ENCODE peak calls at places on chromosomes 1 and 21, in five cellular contexts. F, M, X, P and Z are unnamed samples.

GRCh38 chr1:179353546-179353945 is 12.2 kb upstream of the AXDND1 start:
- DNase-seq in F (peak), M (peak), X (peak), P (peak), Z (peak)

GRCh38 chr1:164604541-164604940 is 45.6 kb downstream of the PBX1 start:
- DNase-seq in F (no peak), M (peak), X (no peak), P (no peak), Z (peak)

GRCh38 chr1:174998569-174999215 is 1.1 kb upstream of the CACYBP start:
- DNase-seq in F (peak), M (peak), X (no peak), P (peak), Z (peak)

GRCh38 chr1:88655685-88656299 is 28.3 kb upstream of the PKN2 start:
- DNase-seq in F (no peak), M (peak), X (no peak), P (no peak), Z (peak)

GRCh38 chr1:44406761-44407429 is 1.8 kb downstream of the RNF220 start:
- DNase-seq in F (no peak), M (no peak), X (no peak), P (no peak), Z (no peak)

GRCh38 chr1:198680174-198680871 is 41.5 kb downstream of the PTPRC start:
- DNase-seq in F (no peak), M (no peak), X (no peak), P (no peak), Z (no peak)

GRCh38 chr1:110433803-110434202 is 17.1 kb upstream of the PROK1 start:
- DNase-seq in F (no peak), M (peak), X (no peak), P (no peak), Z (peak)

GRCh38 chr1:83574749-83575148 is 424.2 kb downstream of the TTLL7 start:
- DNase-seq in F (no peak), M (no peak), X (no peak), P (no peak), Z (no peak)

GRCh38 chr1:227917081-227917950 is 30.4 kb downstream of the WNT9A start:
- DNase-seq in F (no peak), M (no peak), X (no peak), P (no peak), Z (no peak)

GRCh38 chr1:183604048-183604808 is 14.0 kb upstream of the NCF2 start:
- DNase-seq in F (no peak), M (peak), X (peak), P (no peak), Z (peak)

GRCh38 chr1:164718821-164719220 is 159.8 kb downstream of the PBX1 start:
- DNase-seq in F (no peak), M (peak), X (no peak), P (no peak), Z (peak)

GRCh38 chr1:89532866-89533265 is 8.2 kb downstream of the LRRC8B start:
- DNase-seq in F (no peak), M (no peak), X (no peak), P (no peak), Z (no peak)

GRCh38 chr21:17796503-17796902 is 22.7 kb downstream of the C21orf91 start:
- DNase-seq in F (no peak), M (no peak), X (no peak), P (no peak), Z (no peak)

GRCh38 chr1:117928881-117929339 is 511 bp downstream of the GDAP2 start:
- DNase-seq in F (no peak), M (peak), X (peak), P (peak), Z (peak)

GRCh38 chr1:89907669-89908293 is 86.9 kb downstream of the LRRC8D start:
- DNase-seq in F (no peak), M (peak), X (no peak), P (no peak), Z (peak)

GRCh38 chr1:204445860-204446412 is 34.3 kb upstream of the PPP1R15B start:
- DNase-seq in F (no peak), M (peak), X (no peak), P (no peak), Z (no peak)

GRCh38 chr21:43354016-43354420 is 72.9 kb downstream of the SIK1 start:
- DNase-seq in F (no peak), M (no peak), X (no peak), P (no peak), Z (no peak)

GRCh38 chr21:38303300-38303699 is 46.5 kb downstream of the KCNJ15 start:
- DNase-seq in F (no peak), M (peak), X (no peak), P (peak), Z (peak)

GRCh38 chr1:235270625-235271024 is 57.4 kb downstream of the ARID4B start:
- DNase-seq in F (no peak), M (peak), X (no peak), P (no peak), Z (no peak)
- TF ChIP-seq CTCF in F (no peak), M (no peak), X (peak), P (no peak), Z (no peak)

DNA sequence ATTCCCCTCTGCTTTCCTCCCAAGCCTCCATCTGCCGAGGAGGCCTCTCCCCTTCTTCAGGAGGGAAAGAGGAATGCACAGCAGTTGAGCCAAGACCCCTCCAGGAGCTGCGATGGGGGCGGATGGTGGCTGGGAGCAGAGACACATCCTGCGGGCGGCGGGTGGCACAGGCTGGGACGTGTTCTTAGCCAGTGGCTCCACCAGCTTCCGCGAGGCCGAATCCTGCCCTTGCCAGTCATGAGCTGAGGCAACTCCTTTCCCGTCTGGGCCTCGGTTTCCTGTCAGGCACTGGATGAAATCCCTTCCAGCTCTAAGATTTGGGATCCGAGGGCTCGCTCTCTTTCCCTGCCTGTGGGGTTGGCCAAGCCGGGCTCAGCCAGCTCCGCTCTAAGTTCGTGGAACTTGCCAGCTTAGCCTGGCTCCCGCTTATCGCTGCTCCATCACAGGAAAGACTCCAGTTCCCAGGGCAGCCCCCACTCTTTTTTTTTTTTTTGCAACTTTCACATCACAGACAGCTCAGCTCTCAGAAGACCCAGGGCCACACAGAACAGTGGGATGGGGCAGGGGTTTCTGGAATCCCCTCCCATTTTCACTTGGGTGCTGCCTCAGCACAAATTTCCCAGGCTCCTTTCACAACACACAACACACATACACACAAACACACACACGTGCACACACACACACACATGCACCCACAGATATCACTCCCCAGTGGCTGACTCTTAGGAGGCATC is 504 bp downstream of the MYOM3 start:
- DNase-seq in F (no peak), M (peak), X (no peak), P (peak), Z (no peak)
- H3K4me3 ChIP-seq in F (no peak), M (no peak), X (no peak), P (no peak), Z (no peak)

GRCh38 chr1:170131450-170131849 is 14.3 kb upstream of the NTMT2 start:
- DNase-seq in F (no peak), M (no peak), X (no peak), P (no peak), Z (no peak)

GRCh38 chr1:170131984-170132383 is 13.8 kb upstream of the NTMT2 start:
- DNase-seq in F (no peak), M (no peak), X (no peak), P (no peak), Z (no peak)

GRCh38 chr1:170134126-170134525 is 11.6 kb upstream of the NTMT2 start:
- DNase-seq in F (no peak), M (no peak), X (no peak), P (no peak), Z (no peak)

GRCh38 chr1:170134606-170135005 is 11.2 kb upstream of the NTMT2 start:
- DNase-seq in F (no peak), M (no peak), X (no peak), P (no peak), Z (no peak)

DNA sequence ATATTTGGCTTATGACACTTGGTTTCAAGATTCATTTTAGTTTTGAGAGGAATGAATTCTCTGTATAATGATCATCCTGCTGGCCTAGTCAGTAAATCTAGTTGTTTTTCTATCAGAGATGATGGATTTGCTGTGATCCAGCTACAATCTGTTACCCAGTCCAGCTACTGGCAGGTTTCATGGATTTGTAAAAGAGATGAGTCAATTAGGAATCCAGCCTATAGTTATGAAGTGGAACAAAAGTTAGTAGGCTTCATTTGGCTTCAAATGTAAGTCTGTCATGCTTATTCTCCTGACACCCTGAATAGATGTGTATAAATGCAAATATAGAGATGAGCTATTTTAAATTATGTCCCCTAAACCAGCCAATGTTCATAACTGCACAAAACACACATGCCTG is 12.1 kb upstream of the NTMT2 start:
- DNase-seq in F (no peak), M (no peak), X (no peak), P (no peak), Z (no peak)
- TF ChIP-seq CTCF in F (no peak), M (no peak), X (no peak), P (no peak), Z (no peak)

DNA sequence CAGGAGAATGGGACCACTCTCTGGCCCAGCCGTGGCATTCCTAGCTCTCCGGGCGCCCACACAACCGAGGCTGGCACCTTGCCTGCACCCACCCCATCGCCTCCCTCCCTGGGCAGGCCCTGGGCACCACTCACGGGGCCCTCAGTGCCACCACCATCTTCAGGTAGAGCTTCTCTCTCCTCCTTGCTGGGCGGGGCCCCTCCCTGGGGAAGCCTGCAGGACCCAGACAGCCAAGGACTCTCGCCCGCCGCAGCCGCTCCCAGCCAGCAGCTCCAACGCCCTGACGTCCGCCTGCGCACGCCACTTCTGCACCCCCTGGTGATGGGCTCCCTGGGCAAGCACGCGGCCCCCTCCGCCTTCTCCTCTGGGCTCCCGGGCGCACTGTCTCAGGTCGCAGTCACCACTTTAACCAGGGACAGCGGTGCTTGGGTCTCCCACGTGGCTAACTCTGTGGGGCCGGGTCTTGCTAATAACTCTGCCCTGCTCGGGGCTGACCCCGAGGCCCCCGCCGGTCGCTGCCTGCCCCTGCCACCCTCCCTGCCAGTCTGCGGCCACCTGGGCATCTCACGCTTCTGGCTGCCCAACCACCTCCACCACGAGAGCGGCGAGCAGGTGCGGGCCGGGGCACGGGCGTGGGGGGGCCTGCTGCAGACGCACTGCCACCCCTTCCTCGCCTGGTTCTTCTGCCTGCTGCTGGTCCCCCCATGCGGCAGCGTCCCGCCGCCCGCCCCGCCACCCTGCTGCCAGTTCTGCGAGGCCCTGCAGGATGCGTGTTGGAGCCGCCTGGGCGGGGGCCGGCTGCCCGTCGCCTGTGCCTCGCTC is 51.3 kb downstream of the COL18A1 start:
- DNase-seq in F (no peak), M (no peak), X (no peak), P (no peak), Z (no peak)
- H3K4me3 ChIP-seq in F (no peak), M (peak), X (peak), P (peak), Z (no peak)

GRCh38 chr1:219544163-219544846 is 68.6 kb downstream of the ZC3H11B start:
- DNase-seq in F (no peak), M (peak), X (no peak), P (no peak), Z (peak)
- TF ChIP-seq CTCF in F (no peak), M (peak), X (peak), P (peak), Z (peak)

GRCh38 chr1:201752333-201752732 is 76.6 kb upstream of the IPO9 start:
- DNase-seq in F (no peak), M (no peak), X (no peak), P (no peak), Z (no peak)

GRCh38 chr1:201751872-201752271 is 77.1 kb upstream of the IPO9 start:
- DNase-seq in F (no peak), M (peak), X (no peak), P (no peak), Z (peak)

GRCh38 chr1:201749059-201749458 is 79.9 kb upstream of the IPO9 start:
- DNase-seq in F (no peak), M (no peak), X (no peak), P (no peak), Z (no peak)

GRCh38 chr1:201750120-201750519 is 78.8 kb upstream of the IPO9 start:
- DNase-seq in F (no peak), M (no peak), X (no peak), P (no peak), Z (no peak)

DNA sequence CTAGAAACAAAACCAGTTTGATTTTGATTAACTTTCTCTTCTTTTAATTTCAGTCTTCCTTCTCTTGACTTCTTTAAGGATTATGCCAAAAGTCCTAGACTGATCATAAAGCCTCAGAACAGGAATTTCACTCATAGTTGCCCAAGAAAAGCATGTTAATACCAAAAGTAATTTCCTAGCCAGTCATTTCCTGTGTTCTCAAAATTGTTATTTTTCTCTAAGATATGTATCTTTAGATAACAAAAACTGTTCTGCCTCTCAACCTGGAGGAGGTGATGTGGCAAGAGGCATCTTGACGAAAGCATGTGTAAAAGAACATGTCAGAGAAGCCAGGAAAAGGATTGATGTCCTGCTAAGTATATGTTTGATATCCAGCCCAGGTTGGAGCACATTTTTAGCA is 78.0 kb upstream of the IPO9 start:
- DNase-seq in F (no peak), M (peak), X (no peak), P (no peak), Z (peak)
- H3K4me3 ChIP-seq in F (no peak), M (no peak), X (no peak), P (no peak), Z (no peak)

DNA sequence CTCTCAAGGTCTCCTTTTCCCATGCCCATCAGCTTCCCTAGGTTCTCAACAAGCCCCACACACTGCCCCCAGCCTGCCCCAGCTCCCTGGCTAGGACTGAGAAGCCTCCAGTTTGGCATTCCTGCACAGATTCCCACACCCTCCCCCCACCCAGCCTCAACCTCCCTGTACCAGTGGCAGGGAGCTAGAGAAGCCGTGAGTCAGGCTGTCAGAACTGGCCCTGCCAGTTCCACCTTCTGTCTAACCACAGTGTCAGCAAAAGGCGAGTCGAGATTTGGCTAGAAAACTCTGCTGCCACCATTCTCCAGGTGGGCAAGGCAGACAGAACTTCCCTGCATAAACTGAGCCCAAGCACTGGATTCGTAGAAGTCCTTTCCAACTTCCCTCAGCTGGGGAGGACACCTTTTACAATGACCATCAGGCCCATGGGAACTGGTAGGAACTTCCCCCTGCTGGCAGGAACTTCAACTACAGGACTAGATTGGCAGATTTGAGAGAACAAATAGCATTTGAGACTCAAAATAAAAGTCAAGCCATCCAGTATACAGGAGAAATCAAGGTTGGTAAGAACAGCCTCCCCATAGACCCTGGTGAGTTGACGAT is 31.0 kb downstream of the TNNT2 start:
- DNase-seq in F (no peak), M (peak), X (peak), P (no peak), Z (peak)
- TF ChIP-seq CTCF in F (peak), M (peak), X (peak), P (no peak), Z (peak)

GRCh38 chr1:226661271-226661670 is 77.8 kb downstream of the ITPKB start:
- DNase-seq in F (no peak), M (no peak), X (no peak), P (no peak), Z (no peak)
- H3K4me3 ChIP-seq in F (no peak), M (no peak), X (no peak), P (no peak), Z (no peak)

DNA sequence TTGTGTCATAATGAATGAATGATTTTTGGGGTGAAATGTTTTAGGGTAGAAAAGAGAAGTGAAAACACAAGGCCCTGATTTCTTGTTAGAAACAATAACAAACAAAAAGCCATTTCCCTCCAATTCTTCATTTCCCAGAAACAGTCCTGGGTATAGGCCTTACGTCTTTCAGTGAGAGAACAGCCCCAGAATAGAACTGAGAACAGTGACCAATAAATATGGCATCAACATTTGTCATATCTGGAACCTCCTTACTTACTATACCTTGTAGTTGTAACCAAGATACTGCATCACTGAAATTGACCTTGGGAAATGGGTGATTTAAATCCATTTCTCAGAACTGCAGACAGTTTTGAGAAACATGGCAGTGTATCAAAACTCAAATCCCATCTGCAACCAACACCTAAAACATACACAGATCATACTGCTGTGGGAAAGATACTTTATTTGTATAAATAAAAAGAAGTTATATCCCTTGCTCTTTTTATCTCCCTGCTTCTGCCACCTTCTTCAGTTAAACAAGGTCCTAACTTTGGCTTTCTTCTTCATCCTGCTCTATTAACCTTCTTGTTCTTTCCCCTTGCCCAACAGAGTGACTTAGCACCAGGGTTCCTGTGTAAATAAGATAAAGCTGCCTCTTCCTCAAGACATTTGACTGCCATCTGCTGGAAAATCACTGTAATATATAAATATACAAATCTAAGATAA is 19.5 kb downstream of the XKR8 start:
- DNase-seq in F (no peak), M (peak), X (peak), P (no peak), Z (peak)
- TF ChIP-seq CTCF in F (no peak), M (peak), X (peak), P (peak), Z (peak)